ENCODE peak calls at places on chromosomes 6 and 20, in five cellular contexts. N is upper lobe of right lung, O is transverse colon, F is RWPE2, W is heart right ventricle. U is an unnamed sample.

GRCh38 chr6:90537027-90537426 is 49.8 kb downstream of the MAP3K7 start:
- DNase-seq in N (no peak), O (no peak), F (no peak), W (no peak), U (no peak)

GRCh38 chr6:168060521-168060931 is 18.5 kb downstream of the FRMD1 start:
- DNase-seq in N (no peak), O (peak; percentile 80), F (no peak), W (peak; percentile 72), U (no peak)

GRCh38 chr6:21595951-21596378 is 2.4 kb downstream of the SOX4 start:
- DNase-seq in N (no peak), O (peak; percentile 23), F (no peak), W (peak; percentile 23), U (no peak)

GRCh38 chr6:152701081-152701862 is 3.6 kb downstream of the MYCT1 start:
- DNase-seq in N (no peak), O (no peak), F (no peak), W (no peak), U (no peak)

GRCh38 chr6:132527791-132528190 is 10.3 kb upstream of the TAAR9 start:
- DNase-seq in N (no peak), O (no peak), F (no peak), W (no peak), U (no peak)

GRCh38 chr20:19794941-19795340 is 36.9 kb downstream of the RIN2 start:
- DNase-seq in N (no peak), O (no peak), F (no peak), W (no peak), U (no peak)

GRCh38 chr6:79250559-79250958 is 16.1 kb upstream of the HMGN3 start:
- DNase-seq in N (no peak), O (no peak), F (no peak), W (no peak), U (no peak)

GRCh38 chr6:162940426-162940825 is 212.7 kb downstream of the PACRG start:
- DNase-seq in N (no peak), O (no peak), F (no peak), W (no peak), U (no peak)

GRCh38 chr6:36242161-36242560 is 27.7 kb upstream of the PNPLA1 start:
- DNase-seq in N (no peak), O (no peak), F (no peak), W (no peak), U (no peak)

GRCh38 chr20:21360686-21361085 is 36.6 kb downstream of the NKX2-4 start:
- DNase-seq in N (no peak), O (no peak), F (no peak), W (no peak), U (no peak)

GRCh38 chr20:52060794-52061714 is 130.5 kb downstream of the ZFP64 start:
- DNase-seq in N (no peak), O (no peak), F (no peak), W (no peak), U (no peak)

GRCh38 chr6:133973109-133973971 is 20.3 kb downstream of the TBPL1 start:
- DNase-seq in N (no peak), O (no peak), F (no peak), W (no peak), U (no peak)

GRCh38 chr20:32358883-32359632 is 927 bp downstream of the ASXL1 start:
- DNase-seq in N (peak; percentile 85), O (peak; percentile 84), F (peak; percentile 92), W (peak; percentile 78), U (no peak)

GRCh38 chr6:90249044-90249443 is 47.6 kb downstream of the BACH2 start:
- DNase-seq in N (no peak), O (no peak), F (no peak), W (no peak), U (no peak)

GRCh38 chr20:1327827-1328679 is 886 bp downstream of the SDCBP2 start:
- DNase-seq in N (no peak), O (peak; percentile 46), F (peak; percentile 23), W (no peak), U (no peak)

GRCh38 chr20:61299613-61300012 is 47.6 kb downstream of the CDH4 start:
- DNase-seq in N (no peak), O (no peak), F (peak; percentile 66), W (no peak), U (no peak)

GRCh38 chr20:39829255-39829654 is 859.8 kb downstream of the MAFB start:
- DNase-seq in N (no peak), O (no peak), F (no peak), W (peak; percentile 18), U (no peak)
- TF ChIP-seq CTCF in N (peak; percentile 26), O (no peak), F (no peak), W (peak; percentile 24), U (peak; percentile 75)

GRCh38 chr6:97705568-97705967 is 422.6 kb upstream of the MMS22L start:
- DNase-seq in N (no peak), O (no peak), F (no peak), W (no peak), U (no peak)
- TF ChIP-seq CTCF in N (no peak), O (no peak), F (peak; percentile 58), W (no peak), U (peak; percentile 80)

GRCh38 chr20:50569864-50570836 is 60.0 kb downstream of the PTPN1 start:
- DNase-seq in N (no peak), O (no peak), F (peak; percentile 74), W (no peak), U (no peak)
- TF ChIP-seq CTCF in N (peak; percentile 32), O (no peak), F (peak; percentile 67), W (peak; percentile 23), U (peak; percentile 56)

DNA sequence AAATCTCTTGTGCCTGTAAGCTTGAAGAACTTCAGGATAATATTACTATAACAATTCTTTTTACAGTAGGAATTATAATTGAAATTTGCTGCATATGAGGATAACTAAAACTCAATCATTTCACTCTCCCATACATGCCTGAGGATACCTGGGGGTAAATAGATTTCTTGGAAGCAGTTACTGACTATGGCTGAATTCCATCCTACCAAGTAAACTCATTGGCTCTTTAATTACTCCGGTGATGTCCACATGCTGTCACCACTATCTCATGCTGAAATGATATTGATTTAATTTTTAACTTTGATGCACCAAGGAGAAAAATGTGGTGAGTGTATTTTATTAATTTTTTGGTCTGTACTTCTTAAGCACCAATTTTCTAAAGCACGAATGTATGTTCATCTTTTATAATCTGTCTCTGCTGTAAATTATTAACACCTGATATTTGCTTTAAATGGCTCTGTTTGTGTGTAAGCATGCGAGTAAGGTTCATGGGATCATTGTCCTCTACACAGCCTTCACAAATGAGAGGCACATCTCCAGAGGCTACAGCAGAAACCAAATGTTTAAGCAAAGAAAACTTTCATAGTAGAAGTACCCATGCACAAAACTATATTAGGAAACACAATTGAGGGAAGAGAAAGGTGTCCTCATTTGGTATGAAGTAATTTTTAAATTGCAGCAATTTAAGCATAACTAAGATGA is 164.2 kb upstream of the POU3F2 start:
- DNase-seq in N (no peak), O (no peak), F (no peak), W (no peak), U (no peak)
- TF ChIP-seq CTCF in N (no peak), O (no peak), F (no peak), W (no peak), U (no peak)

DNA sequence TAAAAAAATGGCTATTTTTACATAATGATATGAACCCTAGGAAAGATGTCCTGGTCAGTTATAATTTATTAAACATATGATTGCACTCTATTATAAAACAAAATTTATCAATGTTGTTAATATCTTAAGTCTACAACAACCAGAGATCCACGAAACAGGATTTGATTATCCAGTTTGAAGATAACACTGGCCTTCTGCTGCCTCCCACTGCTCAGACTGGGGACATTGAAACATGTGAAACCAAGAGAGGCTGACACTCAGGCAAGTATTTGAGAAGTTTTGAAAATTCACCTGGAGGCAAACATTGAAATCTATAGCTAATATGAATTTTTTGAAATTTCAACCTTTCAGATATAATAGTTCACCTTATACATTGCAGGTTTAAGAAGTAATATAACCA is 219.3 kb upstream of the HSF2 start:
- DNase-seq in N (no peak), O (no peak), F (no peak), W (no peak), U (no peak)
- TF ChIP-seq CTCF in N (peak; percentile 22), O (no peak), F (no peak), W (peak; percentile 29), U (peak; percentile 79)

GRCh38 chr6:7201444-7201731 is 93.6 kb downstream of the RREB1 start:
- DNase-seq in N (no peak), O (no peak), F (no peak), W (no peak), U (no peak)

GRCh38 chr6:7204726-7205125 is 97.0 kb downstream of the RREB1 start:
- DNase-seq in N (no peak), O (no peak), F (no peak), W (no peak), U (no peak)

GRCh38 chr6:7203939-7204338 is 96.2 kb downstream of the RREB1 start:
- DNase-seq in N (no peak), O (no peak), F (no peak), W (no peak), U (no peak)

GRCh38 chr6:7200598-7201443 is 93.1 kb downstream of the RREB1 start:
- DNase-seq in N (peak; percentile 84), O (peak; percentile 53), F (peak; percentile 74), W (no peak), U (no peak)

GRCh38 chr6:7201732-7202541 is 94.2 kb downstream of the RREB1 start:
- DNase-seq in N (peak; percentile 89), O (peak; percentile 65), F (no peak), W (peak; percentile 53), U (no peak)
- TF ChIP-seq CTCF in N (no peak), O (no peak), F (no peak), W (no peak), U (no peak)